ENCODE peak calls at places on chromosome 17, in six cellular contexts. E is pancreas, U is heart right ventricle, Z is colonic mucosa, Q is gastrocnemius medialis, R is IMR-90. K is an unnamed sample. For H3K27me3, the result is how much of the 10 kb centered on the place peaks cover.

GRCh38 chr17:71327376-71328059 is 793.3 kb upstream of the SOX9 start:
- DNase-seq in E (no peak), U (no peak), Z (no peak), Q (no peak), R (peak), K (no peak)

GRCh38 chr17:71505200-71505599 is 615.6 kb upstream of the SOX9 start:
- DNase-seq in E (no peak), U (no peak), Z (no peak), Q (no peak), R (peak), K (no peak)

GRCh38 chr17:10683853-10684252 is 13.5 kb downstream of the SCO1 start:
- DNase-seq in E (no peak), U (no peak), Z (no peak), Q (no peak), R (peak), K (no peak)

GRCh38 chr17:38575781-38576180 is 30.0 kb downstream of the SRCIN1 start:
- DNase-seq in E (no peak), U (no peak), Z (no peak), Q (no peak), R (no peak), K (no peak)

GRCh38 chr17:79927688-79928501 is 88.7 kb upstream of the CBX4 start:
- DNase-seq in E (no peak), U (no peak), Z (no peak), Q (no peak), R (no peak), K (no peak)

GRCh38 chr17:77209330-77209748 is 68.6 kb downstream of the SEC14L1 start:
- DNase-seq in E (no peak), U (no peak), Z (no peak), Q (no peak), R (no peak), K (no peak)

GRCh38 chr17:67620088-67620487 is 97.6 kb upstream of the NOL11 start:
- DNase-seq in E (no peak), U (no peak), Z (no peak), Q (no peak), R (no peak), K (no peak)

GRCh38 chr17:79400989-79401703 is 209.7 kb downstream of the RBFOX3 start:
- DNase-seq in E (peak), U (peak), Z (peak), Q (peak), R (peak), K (peak)

GRCh38 chr17:76276461-76277299 is 11.5 kb downstream of the UBALD2 start:
- DNase-seq in E (no peak), U (no peak), Z (no peak), Q (no peak), R (peak), K (no peak)

GRCh38 chr17:45942284-45942683 is 47.9 kb downstream of the MAPT start:
- DNase-seq in E (peak), U (peak), Z (no peak), Q (peak), R (no peak), K (no peak)

GRCh38 chr17:41100081-41100480 is 1.9 kb downstream of the KRTAP4-16 start:
- DNase-seq in E (no peak), U (no peak), Z (no peak), Q (no peak), R (no peak), K (no peak)

GRCh38 chr17:41101586-41102259 is at the start of gene KRTAP4-16:
- DNase-seq in E (no peak), U (no peak), Z (no peak), Q (no peak), R (no peak), K (no peak)

GRCh38 chr17:41098042-41098441 is at the start of gene KRTAP4-8:
- DNase-seq in E (no peak), U (no peak), Z (no peak), Q (no peak), R (no peak), K (no peak)

GRCh38 chr17:41103896-41104295 is 1.3 kb upstream of the KRTAP4-9 start:
- DNase-seq in E (no peak), U (no peak), Z (no peak), Q (no peak), R (peak), K (no peak)

GRCh38 chr17:41098476-41098875 is 534 bp upstream of the KRTAP4-8 start:
- DNase-seq in E (no peak), U (no peak), Z (no peak), Q (no peak), R (peak), K (no peak)
- H3K27ac ChIP-seq in E (no peak), U (no peak), Z (no peak), Q (no peak), R (no peak), K (no peak)

DNA sequence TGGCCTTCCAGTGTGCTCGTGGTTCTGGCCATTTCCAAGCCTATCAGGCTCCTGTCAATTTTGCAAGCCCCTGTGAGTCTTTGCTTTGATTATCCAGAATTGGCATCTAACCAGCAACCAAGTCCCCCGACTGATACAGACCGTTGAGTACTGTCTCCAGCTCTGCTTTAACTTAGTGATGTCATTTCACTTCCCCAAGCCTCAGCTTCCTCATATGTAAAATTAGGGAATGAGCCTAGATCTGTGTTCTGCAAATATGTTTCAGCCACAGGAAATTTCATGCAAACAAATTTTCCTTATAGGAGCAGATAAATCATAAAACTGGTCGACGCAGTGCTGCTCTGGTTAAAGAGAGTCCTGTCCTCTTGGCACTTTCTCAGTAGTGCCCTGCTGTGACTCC is 60.1 kb upstream of the WSB1 start:
- DNase-seq in E (no peak), U (no peak), Z (no peak), Q (no peak), R (no peak), K (no peak)
- H3K27me3 ChIP-seq in E (under half), U (under half), Z (under half), Q (under half), R (under half), K (under half)

GRCh38 chr17:43129671-43130010 is 4.5 kb upstream of the BRCA1 start:
- DNase-seq in E (no peak), U (no peak), Z (no peak), Q (no peak), R (no peak), K (no peak)

GRCh38 chr17:43126911-43127290 is 1.7 kb upstream of the BRCA1 start:
- DNase-seq in E (no peak), U (no peak), Z (no peak), Q (no peak), R (no peak), K (no peak)

GRCh38 chr17:43125967-43126910 is 1.1 kb upstream of the BRCA1 start:
- DNase-seq in E (no peak), U (no peak), Z (peak), Q (no peak), R (no peak), K (no peak)

GRCh38 chr17:43125133-43125966 is at the start of gene BRCA1:
- DNase-seq in E (peak), U (peak), Z (peak), Q (peak), R (peak), K (peak)
- TF ChIP-seq CTCF in E (no peak), U (no peak), Z (no peak), Q (no peak), R (no peak), K (no peak)

GRCh38 chr17:81511800-81512559 is 619 bp downstream of the ACTG1 start:
- DNase-seq in E (no peak), U (no peak), Z (peak), Q (no peak), R (no peak), K (peak)

GRCh38 chr17:81510524-81510797 is 2.1 kb downstream of the ACTG1 start:
- DNase-seq in E (no peak), U (no peak), Z (no peak), Q (no peak), R (no peak), K (no peak)

GRCh38 chr17:81511550-81511799 is 1.1 kb downstream of the ACTG1 start:
- DNase-seq in E (no peak), U (no peak), Z (no peak), Q (no peak), R (peak), K (no peak)

GRCh38 chr17:81509687-81510523 is 2.7 kb downstream of the ACTG1 start:
- DNase-seq in E (no peak), U (no peak), Z (peak), Q (no peak), R (no peak), K (no peak)

DNA sequence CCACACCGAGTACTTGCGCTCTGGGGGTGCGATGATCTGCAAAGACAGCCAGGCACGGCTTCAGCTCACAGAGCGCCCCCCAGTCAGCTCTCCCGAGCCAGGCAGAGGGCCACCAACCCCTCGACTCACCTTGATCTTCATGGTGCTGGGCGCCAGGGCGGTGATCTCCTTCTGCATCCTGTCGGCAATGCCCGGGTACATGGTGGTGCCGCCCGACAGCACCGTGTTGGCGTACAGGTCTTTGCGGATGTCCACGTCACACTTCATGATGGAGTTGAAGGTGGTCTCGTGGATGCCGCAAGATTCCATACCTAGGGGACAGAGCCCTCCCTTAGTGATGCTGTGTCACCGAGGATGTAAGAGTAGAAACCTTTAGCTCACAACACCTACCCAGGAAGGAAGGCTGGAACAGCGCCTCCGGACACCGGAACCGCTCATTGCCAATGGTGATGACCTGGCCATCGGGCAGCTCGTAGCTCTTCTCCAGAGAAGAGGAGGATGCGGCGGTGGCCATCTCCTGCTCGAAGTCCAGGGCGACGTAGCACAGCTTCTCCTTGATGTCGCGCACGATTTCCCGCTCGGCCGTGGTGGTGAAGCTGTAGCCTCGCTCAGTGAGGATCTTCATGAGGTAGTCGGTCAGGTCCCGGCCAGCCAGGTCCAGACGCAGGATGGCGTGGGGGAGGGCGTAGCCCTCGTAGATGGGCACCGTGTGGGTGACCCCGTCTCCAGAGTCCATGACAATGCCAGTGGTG is 1.6 kb downstream of the ACTG1 start:
- DNase-seq in E (no peak), U (no peak), Z (peak), Q (no peak), R (no peak), K (peak)
- H3K27ac ChIP-seq in E (peak), U (peak), Z (peak), Q (peak), R (peak), K (peak)

DNA sequence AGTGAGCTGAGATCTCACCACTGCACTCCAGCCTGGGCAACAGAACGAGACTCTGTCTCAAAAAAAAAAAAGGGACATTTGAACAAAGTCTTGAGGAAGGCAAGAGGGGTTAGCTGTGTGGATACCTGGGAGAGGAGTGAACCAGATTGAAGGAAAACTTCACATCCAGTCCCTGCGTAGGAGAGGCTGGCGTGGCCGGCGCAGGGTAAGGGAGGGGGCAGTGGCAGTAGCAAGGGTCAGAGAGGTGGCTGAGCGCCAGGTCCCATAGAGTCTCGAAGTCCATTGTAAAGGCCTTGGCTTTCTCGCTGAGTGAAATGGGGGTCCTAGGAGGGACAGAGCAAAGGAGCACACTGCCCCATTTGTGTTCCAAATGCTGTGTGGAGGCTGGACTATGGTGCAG is 171.8 kb upstream of the WSCD1 start:
- DNase-seq in E (no peak), U (no peak), Z (no peak), Q (no peak), R (no peak), K (no peak)
- H3K27me3 ChIP-seq in E (under half), U (under half), Z (under half), Q (under half), R (under half), K (under half)

GRCh38 chr17:4035081-4035680 is 70.9 kb upstream of the ATP2A3 start:
- DNase-seq in E (peak), U (no peak), Z (no peak), Q (no peak), R (no peak), K (no peak)
- TF ChIP-seq CTCF in E (no peak), U (no peak), Z (no peak), Q (no peak), R (no peak), K (no peak)